ENCODE peak calls at places on chromosomes 6 and 20, in eight cellular contexts. T is effector memory CD4-positive, alpha-beta T cell; C is hepatocyte; E is heart right ventricle; B is heart left ventricle; J is HCT116; N is CD8-positive, alpha-beta memory T cell; A is cardiac muscle cell. D is an unnamed sample.
A peak's percentile ranks its signal among the peaks of the same experiment; 100 is the strongest.

GRCh38 chr6:90296346-90297123 is at the start of gene BACH2:
- DNase-seq in T (peak; percentile 88), C (peak; percentile 97), E (peak; percentile 87), B (peak; percentile 90), J (peak; percentile 68), N (peak; percentile 86), A (peak; percentile 89), D (peak; percentile 78)

GRCh38 chr20:54084193-54084592 is 13.8 kb upstream of the BCAS1 start:
- DNase-seq in T (no peak), C (no peak), E (no peak), B (no peak), J (no peak), N (no peak), A (no peak), D (no peak)

GRCh38 chr6:169800668-169801395 is 49.4 kb downstream of the ERMARD start:
- DNase-seq in T (no peak), C (peak; percentile 83), E (no peak), B (no peak), J (peak; percentile 13), N (no peak), A (peak; percentile 54), D (peak; percentile 47)

GRCh38 chr20:24560571-24561485 is 91.4 kb downstream of the SYNDIG1 start:
- DNase-seq in T (no peak), C (peak; percentile 39), E (no peak), B (no peak), J (no peak), N (no peak), A (no peak), D (no peak)

GRCh38 chr6:105106260-105106659 is 73.6 kb downstream of the POPDC3 start:
- DNase-seq in T (no peak), C (no peak), E (no peak), B (no peak), J (no peak), N (no peak), A (no peak), D (no peak)

GRCh38 chr20:15455279-15455678 is 1117.9 kb upstream of the FLRT3 start:
- DNase-seq in T (no peak), C (no peak), E (no peak), B (no peak), J (no peak), N (no peak), A (no peak), D (no peak)

GRCh38 chr6:20916081-20916480 is 381.8 kb downstream of the CDKAL1 start:
- DNase-seq in T (no peak), C (no peak), E (no peak), B (no peak), J (no peak), N (no peak), A (peak; percentile 74), D (no peak)

GRCh38 chr6:147699637-147700036 is 191.1 kb downstream of the SAMD5 start:
- DNase-seq in T (no peak), C (no peak), E (no peak), B (no peak), J (peak; percentile 34), N (no peak), A (peak; percentile 20), D (peak; percentile 58)

GRCh38 chr20:10225439-10226080 is 6.9 kb downstream of the SNAP25 start:
- DNase-seq in T (no peak), C (peak; percentile 10), E (no peak), B (no peak), J (no peak), N (no peak), A (peak; percentile 9), D (no peak)

GRCh38 chr6:147508871-147509608 is 550 bp downstream of the SAMD5 start:
- DNase-seq in T (no peak), C (peak; percentile 52), E (peak; percentile 23), B (no peak), J (no peak), N (no peak), A (no peak), D (no peak)

GRCh38 chr6:64330694-64331309 is 695.2 kb downstream of the PHF3 start:
- DNase-seq in T (no peak), C (peak; percentile 85), E (peak; percentile 60), B (peak; percentile 44), J (no peak), N (no peak), A (peak; percentile 79), D (peak; percentile 13)

GRCh38 chr20:41412324-41412723 is 45.7 kb upstream of the EMILIN3 start:
- DNase-seq in T (no peak), C (no peak), E (no peak), B (no peak), J (no peak), N (no peak), A (no peak), D (no peak)

GRCh38 chr6:63964347-63964746 is 328.7 kb downstream of the PHF3 start:
- DNase-seq in T (no peak), C (no peak), E (no peak), B (no peak), J (no peak), N (no peak), A (no peak), D (no peak)

GRCh38 chr6:84417261-84417660 is 189.8 kb upstream of the CEP162 start:
- DNase-seq in T (no peak), C (no peak), E (no peak), B (no peak), J (no peak), N (no peak), A (no peak), D (no peak)

GRCh38 chr20:1905009-1905408 is 9.8 kb downstream of the SIRPA start:
- DNase-seq in T (no peak), C (no peak), E (no peak), B (no peak), J (no peak), N (no peak), A (no peak), D (no peak)

GRCh38 chr6:129744201-129744879 is 34.4 kb upstream of the ARHGAP18 start:
- DNase-seq in T (no peak), C (peak; percentile 29), E (no peak), B (no peak), J (peak; percentile 78), N (no peak), A (peak; percentile 82), D (no peak)

GRCh38 chr6:6676910-6677441 is 88.5 kb downstream of the LY86 start:
- DNase-seq in T (peak; percentile 41), C (peak; percentile 81), E (peak; percentile 66), B (peak; percentile 75), J (peak; percentile 65), N (peak; percentile 66), A (peak; percentile 82), D (peak; percentile 88)

GRCh38 chr20:62056975-62057374 is 8.7 kb downstream of the TAF4 start:
- DNase-seq in T (no peak), C (no peak), E (no peak), B (no peak), J (no peak), N (no peak), A (no peak), D (no peak)
- H3K4me1 ChIP-seq in T (peaks cover 5% of the 10 kb centered on the region), C (no peaks in the 10 kb centered on the region), E (peaks cover 2% of the 10 kb centered on the region), B (no peaks in the 10 kb centered on the region), J (no peaks in the 10 kb centered on the region), N (peaks cover 6% of the 10 kb centered on the region), A (no peaks in the 10 kb centered on the region), D (no peaks in the 10 kb centered on the region)

DNA sequence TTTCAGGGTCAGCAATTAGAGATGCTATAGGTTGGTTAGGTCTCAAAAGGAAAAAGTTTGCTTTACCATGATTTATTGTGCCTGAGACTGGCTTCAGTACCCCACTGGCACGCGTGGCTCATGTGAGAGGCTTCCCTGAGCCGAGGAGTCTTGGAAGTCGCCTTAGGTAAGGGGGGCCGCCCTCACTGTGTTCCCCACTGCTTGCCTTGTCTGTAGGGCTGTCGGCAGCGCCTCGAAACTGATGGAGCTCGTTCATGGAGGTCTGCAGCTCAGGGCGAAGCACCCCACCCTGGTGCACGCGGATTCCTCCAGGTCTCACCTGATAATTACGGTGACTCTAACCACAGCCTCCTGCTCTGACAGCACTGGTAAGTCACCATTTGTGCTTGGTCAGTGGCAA is 39.2 kb downstream of the FRMD1 start:
- DNase-seq in T (no peak), C (no peak), E (no peak), B (no peak), J (no peak), N (no peak), A (no peak), D (no peak)
- H3K9me3 ChIP-seq in T (no peaks in the 10 kb centered on the region), C (peaks cover 8% of the 10 kb centered on the region), E (no peaks in the 10 kb centered on the region), B (no peaks in the 10 kb centered on the region), J (no peaks in the 10 kb centered on the region), N (peaks cover 6% of the 10 kb centered on the region), A (no peaks in the 10 kb centered on the region), D (no peaks in the 10 kb centered on the region)

DNA sequence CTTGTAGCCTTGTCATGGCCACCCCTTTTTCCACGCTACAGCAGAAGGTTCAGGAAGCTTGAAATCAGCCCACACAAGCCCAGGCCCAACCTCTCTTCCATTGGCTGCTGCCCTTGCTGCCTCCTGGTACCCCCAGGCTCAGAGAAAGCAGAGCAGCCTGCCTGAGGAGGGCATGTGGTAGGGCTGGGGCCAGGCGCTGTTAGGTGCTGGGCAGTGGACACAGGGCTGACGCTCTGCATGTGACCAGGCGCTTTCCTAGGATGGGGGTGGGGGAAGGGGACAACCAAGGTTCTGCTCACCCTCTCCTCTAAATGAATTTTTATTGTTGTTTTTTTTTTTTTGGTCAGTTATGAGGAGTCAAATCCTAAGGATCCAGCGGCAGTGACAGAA is 36.3 kb upstream of the ID1 start:
- DNase-seq in T (no peak), C (peak; percentile 48), E (no peak), B (no peak), J (no peak), N (no peak), A (no peak), D (no peak)
- H3K4me1 ChIP-seq in T (peaks cover 17% of the 10 kb centered on the region), C (peaks cover 62% of the 10 kb centered on the region), E (peaks cover 32% of the 10 kb centered on the region), B (peaks cover 24% of the 10 kb centered on the region), J (peaks cover 87% of the 10 kb centered on the region), N (peaks cover 9% of the 10 kb centered on the region), A (peaks cover 20% of the 10 kb centered on the region), D (peaks cover 6% of the 10 kb centered on the region)

GRCh38 chr6:156030053-156030452 is 574.4 kb upstream of the NOX3 start:
- DNase-seq in T (no peak), C (no peak), E (no peak), B (no peak), J (no peak), N (no peak), A (no peak), D (no peak)
- H3K9me3 ChIP-seq in T (no peaks in the 10 kb centered on the region), C (no peaks in the 10 kb centered on the region), E (no peaks in the 10 kb centered on the region), B (peaks cover 5% of the 10 kb centered on the region), J (no peaks in the 10 kb centered on the region), N (peaks cover 5% of the 10 kb centered on the region), A (no peaks in the 10 kb centered on the region), D (peaks cover 2% of the 10 kb centered on the region)

GRCh38 chr6:44660561-44661220 is 273.2 kb downstream of the CDC5L start:
- DNase-seq in T (no peak), C (no peak), E (no peak), B (no peak), J (no peak), N (no peak), A (no peak), D (peak; percentile 54)
- H3K4me1 ChIP-seq in T (peaks cover 1% of the 10 kb centered on the region), C (peaks cover 21% of the 10 kb centered on the region), E (peaks cover under 1% of the 10 kb centered on the region), B (no peaks in the 10 kb centered on the region), J (peaks cover 3% of the 10 kb centered on the region), N (peaks cover 3% of the 10 kb centered on the region), A (peaks cover 6% of the 10 kb centered on the region), D (no peaks in the 10 kb centered on the region)